ENCODE peak calls at places on chromosomes 11 and 22, in seven cellular contexts. P, J, E, F, T, U and M are unnamed samples.

GRCh38 chr22:20464096-20464614 is 26.5 kb upstream of the SCARF2 start:
- DNase-seq in E (no peak), J (no peak), P (peak), U (no peak), F (no peak), T (no peak), M (no peak)

GRCh38 chr11:122677256-122677655 is 21.7 kb downstream of the UBASH3B start:
- DNase-seq in T (no peak), J (no peak), U (no peak), E (no peak), F (no peak), P (no peak), M (no peak)

GRCh38 chr22:27331526-27332281 is 469.9 kb downstream of the MN1 start:
- DNase-seq in E (peak), J (no peak), F (peak), T (peak), U (no peak), P (no peak), M (peak)

GRCh38 chr11:114157476-114158050 is 98.1 kb downstream of the ZBTB16 start:
- DNase-seq in P (no peak), F (no peak), E (no peak), U (no peak), J (no peak), T (no peak), M (no peak)

GRCh38 chr22:35552186-35552842 is 11.7 kb downstream of the RASD2 start:
- DNase-seq in F (no peak), T (peak), J (no peak), P (no peak), U (no peak), E (peak), M (peak)

GRCh38 chr11:71946144-71946571 is 17.3 kb downstream of the RNF121 start:
- DNase-seq in P (no peak), T (no peak), E (peak), U (no peak), F (no peak), J (peak), M (no peak)

GRCh38 chr11:12251651-12252560 is 125.5 kb upstream of the PARVA start:
- DNase-seq in J (no peak), T (no peak), F (no peak), E (no peak), P (no peak), U (no peak), M (no peak)

GRCh38 chr11:2904153-2905052 is 18.8 kb upstream of the CDKN1C start:
- DNase-seq in T (peak), F (no peak), E (no peak), P (no peak), J (no peak), U (no peak), M (no peak)

GRCh38 chr22:24208012-24208749 is 26.9 kb downstream of the SUSD2 start:
- DNase-seq in P (no peak), E (peak), U (no peak), T (no peak), F (peak), J (peak), M (no peak)

GRCh38 chr22:28716686-28717085 is 24.9 kb downstream of the CHEK2 start:
- DNase-seq in P (no peak), E (no peak), F (no peak), T (no peak), J (no peak), U (no peak), M (no peak)

GRCh38 chr11:11440149-11440548 is 87.1 kb upstream of the CSNK2A3 start:
- DNase-seq in P (no peak), F (no peak), U (no peak), E (no peak), J (no peak), T (no peak), M (no peak)

GRCh38 chr11:108853864-108854263 is 189.0 kb downstream of the DDX10 start:
- DNase-seq in T (no peak), F (peak), P (peak), U (no peak), E (peak), J (no peak), M (no peak)

GRCh38 chr11:128424867-128425285 is 162.5 kb downstream of the ETS1 start:
- DNase-seq in E (peak), J (no peak), P (no peak), F (peak), T (peak), U (no peak), M (no peak)

GRCh38 chr11:235998-236773 is at the start of gene SIRT3:
- DNase-seq in P (peak), F (peak), J (peak), E (peak), U (peak), T (peak), M (peak)

GRCh38 chr11:86116996-86117705 is 48.3 kb upstream of the PICALM start:
- DNase-seq in E (peak), T (no peak), U (no peak), J (peak), F (no peak), P (no peak), M (no peak)

GRCh38 chr22:36362819-36363377 is 24.9 kb downstream of the MYH9 start:
- DNase-seq in U (no peak), J (peak), P (no peak), F (no peak), T (no peak), E (no peak), M (no peak)

GRCh38 chr11:2828585-2829330 is 56.8 kb downstream of the CDKN1C start:
- DNase-seq in E (no peak), U (no peak), T (no peak), P (no peak), F (peak), J (no peak), M (no peak)

GRCh38 chr22:38513063-38513462 is 7.0 kb upstream of the DDX17 start:
- DNase-seq in U (no peak), P (no peak), E (no peak), J (no peak), F (no peak), T (peak), M (no peak)

GRCh38 chr22:30413001-30413400 is 12.6 kb upstream of the MTFP1 start:
- DNase-seq in U (no peak), T (no peak), P (no peak), E (no peak), F (no peak), J (no peak), M (no peak)

GRCh38 chr11:62778441-62778840 is 7.2 kb downstream of the TAF6L start:
- DNase-seq in J (no peak), T (no peak), U (no peak), E (no peak), F (no peak), P (no peak), M (no peak)
- TF ChIP-seq CTCF in J (no peak), T (no peak), U (no peak), E (no peak), F (no peak), P (no peak), M (no peak)

DNA sequence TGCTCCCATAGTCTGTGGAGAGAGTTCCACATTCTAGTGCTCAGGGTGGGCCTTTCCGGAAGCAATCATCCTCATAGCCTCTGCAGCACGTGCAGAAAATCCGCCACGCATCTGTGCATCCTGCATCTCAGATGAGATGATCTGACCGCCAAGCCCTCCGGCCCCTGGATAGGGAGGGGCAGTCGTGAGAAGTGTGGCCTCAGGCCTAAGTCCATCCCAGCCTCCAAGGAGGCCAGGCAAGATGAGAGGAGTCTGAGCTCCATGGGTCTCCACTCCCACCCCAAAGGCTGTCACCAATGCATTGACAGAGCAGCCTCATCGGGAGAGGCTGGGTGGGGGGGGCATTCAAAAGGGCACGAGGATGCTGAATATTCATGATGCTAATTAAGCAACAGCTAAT is 30.5 kb upstream of the IGSF9B start:
- DNase-seq in T (no peak), E (no peak), F (no peak), J (no peak), P (no peak), U (no peak), M (no peak)
- TF ChIP-seq CTCF in T (no peak), E (no peak), F (no peak), J (no peak), P (no peak), U (no peak), M (no peak)

GRCh38 chr11:34308821-34309585 is 48.8 kb downstream of the ABTB2 start:
- DNase-seq in F (no peak), P (no peak), J (no peak), U (no peak), E (peak), T (no peak), M (no peak)
- TF ChIP-seq CTCF in F (no peak), P (no peak), J (no peak), U (no peak), E (no peak), T (no peak), M (no peak)

GRCh38 chr11:67260406-67260805 is 5.9 kb upstream of the GRK2 start:
- DNase-seq in F (no peak), U (no peak), T (no peak), E (no peak), J (no peak), P (peak), M (no peak)

GRCh38 chr11:67264260-67264659 is 2.0 kb upstream of the GRK2 start:
- DNase-seq in J (no peak), E (no peak), T (no peak), F (no peak), U (no peak), P (no peak), M (no peak)

GRCh38 chr11:67261942-67262681 is 4.2 kb upstream of the GRK2 start:
- DNase-seq in E (no peak), J (no peak), U (no peak), P (no peak), F (no peak), T (peak), M (no peak)

GRCh38 chr11:67262731-67263675 is 3.3 kb upstream of the GRK2 start:
- DNase-seq in E (peak), U (no peak), J (peak), P (peak), F (peak), T (peak), M (peak)

DNA sequence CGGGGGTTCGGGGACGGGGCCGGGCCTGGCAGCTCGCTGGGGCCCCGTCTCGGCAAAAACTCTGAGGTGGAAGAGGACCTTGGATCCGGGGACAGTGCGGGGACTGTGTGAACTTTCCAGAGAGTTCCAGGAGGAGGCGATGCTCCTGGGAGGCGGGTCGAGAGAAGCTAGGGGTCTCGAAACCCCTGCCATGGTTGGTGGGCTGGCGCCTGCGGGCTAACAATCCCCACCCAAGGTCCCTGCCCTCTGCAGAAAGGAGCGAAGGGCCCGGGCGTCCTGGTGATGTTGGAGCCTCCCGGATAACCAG is 4.7 kb upstream of the GRK2 start:
- DNase-seq in P (no peak), U (no peak), J (no peak), T (no peak), F (no peak), E (no peak), M (no peak)
- TF ChIP-seq CTCF in P (no peak), U (peak), J (peak), T (no peak), F (peak), E (peak), M (peak)

GRCh38 chr11:9758676-9759518 is 95.0 kb downstream of the SWAP70 start:
- DNase-seq in P (peak), T (peak), E (peak), U (no peak), F (peak), J (peak), M (peak)
- TF ChIP-seq CTCF in P (no peak), T (no peak), E (no peak), U (no peak), F (peak), J (no peak), M (no peak)

DNA sequence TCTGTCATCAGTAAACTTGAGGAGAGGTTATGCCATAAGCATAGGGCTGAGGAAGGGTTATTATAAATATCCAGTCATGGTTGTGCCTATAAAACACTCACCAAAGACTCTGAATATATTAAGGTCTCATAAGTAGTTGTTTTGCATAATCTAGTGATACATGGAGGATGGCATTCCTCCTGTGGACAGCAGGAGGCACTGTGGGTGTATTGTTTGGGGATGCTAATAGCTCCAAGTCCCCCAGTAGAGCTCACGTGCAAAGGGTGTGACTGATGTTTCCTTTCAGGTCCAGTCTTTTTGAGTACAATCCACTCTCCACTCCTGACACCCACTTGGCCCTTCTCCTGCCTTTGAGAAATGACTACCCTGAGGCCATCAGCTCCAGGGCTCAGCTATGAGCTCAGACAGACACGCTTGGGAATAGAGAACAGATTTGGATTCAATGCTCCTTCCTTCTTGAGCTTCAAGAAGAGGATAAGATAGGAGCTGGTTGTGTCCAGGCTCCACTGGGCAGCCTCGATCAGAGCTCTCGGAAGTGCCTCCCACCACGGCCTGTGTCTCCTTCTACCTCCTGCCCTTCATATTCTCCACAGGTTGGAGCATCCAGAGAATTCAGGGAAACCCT is 85.2 kb upstream of the IGLL5 start:
- DNase-seq in U (no peak), F (no peak), T (no peak), J (no peak), E (no peak), P (no peak), M (no peak)
- TF ChIP-seq CTCF in U (no peak), F (peak), T (no peak), J (peak), E (peak), P (peak), M (peak)

GRCh38 chr11:65860278-65861164 is at the start of gene MUS81:
- DNase-seq in J (peak), F (peak), E (peak), T (peak), P (peak), U (peak), M (peak)
- TF ChIP-seq CTCF in J (peak), F (peak), E (peak), T (peak), P (peak), U (peak), M (peak)

GRCh38 chr22:25375683-25376082 is 156.2 kb downstream of the CRYBB2 start:
- DNase-seq in E (no peak), P (no peak), T (no peak), J (no peak), U (no peak), F (no peak), M (no peak)
- TF ChIP-seq CTCF in E (no peak), P (no peak), T (no peak), J (no peak), U (no peak), F (no peak), M (no peak)

DNA sequence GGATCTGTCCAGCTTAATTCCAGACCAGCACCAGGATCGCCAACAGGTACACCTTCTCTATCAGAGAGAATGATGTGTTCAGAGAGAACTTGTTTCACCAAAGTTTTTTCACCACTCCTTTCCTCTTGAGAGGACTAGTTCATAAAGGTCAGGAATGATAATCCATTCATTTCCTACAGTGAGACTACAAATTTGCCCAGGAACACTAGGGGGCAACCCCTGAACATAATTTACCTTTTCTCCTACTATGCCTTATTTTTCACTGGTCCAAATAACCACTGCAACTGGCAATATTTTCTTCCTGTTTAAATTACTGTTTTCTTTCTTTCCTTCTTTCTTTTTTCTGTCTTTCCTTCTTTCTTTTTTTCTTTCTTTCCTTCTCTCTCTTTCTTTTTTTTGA is 22.5 kb downstream of the CAVIN3 start:
- DNase-seq in J (no peak), E (no peak), F (no peak), P (no peak), U (no peak), T (no peak), M (no peak)
- TF ChIP-seq CTCF in J (peak), E (peak), F (peak), P (no peak), U (no peak), T (peak), M (peak)

GRCh38 chr11:46248270-46249102 is 29.0 kb upstream of the CREB3L1 start:
- DNase-seq in F (no peak), P (no peak), U (no peak), T (no peak), E (peak), J (peak), M (no peak)

GRCh38 chr11:46246514-46246913 is 30.9 kb upstream of the CREB3L1 start:
- DNase-seq in E (peak), T (no peak), F (no peak), P (no peak), U (no peak), J (no peak), M (no peak)

GRCh38 chr11:46249103-46249942 is 28.1 kb upstream of the CREB3L1 start:
- DNase-seq in F (no peak), U (no peak), P (no peak), T (no peak), E (peak), J (no peak), M (no peak)

GRCh38 chr11:46247090-46247489 is 30.4 kb upstream of the CREB3L1 start:
- DNase-seq in E (peak), J (no peak), U (no peak), F (no peak), T (no peak), P (no peak), M (no peak)

GRCh38 chr11:46247664-46248063 is 29.8 kb upstream of the CREB3L1 start:
- DNase-seq in J (no peak), T (peak), P (no peak), U (no peak), E (no peak), F (peak), M (no peak)
- TF ChIP-seq CTCF in J (peak), T (peak), P (no peak), U (no peak), E (peak), F (peak), M (peak)